ENCODE peak calls at places on chromosomes 12 and 14, in five cellular contexts. Q is NCI-H1048; I is activated T-cell treated with anti-CD3 and anti-CD28 coated beads, Interleukin-2, amount 50 U/mL, for 72 hours; X is cardiac fibroblast; U is effector memory CD4-positive, alpha-beta T cell. O is an unnamed sample.
A peak's percentile ranks its signal among the peaks of the same experiment; 100 is the strongest.

GRCh38 chr12:51218607-51219161 is 822 bp upstream of the POU6F1 start:
- DNase-seq in Q (no peak), I (no peak), X (no peak), U (no peak), O (no peak)

GRCh38 chr12:117143008-117143532 is 43.9 kb upstream of the TESC start:
- DNase-seq in Q (no peak), I (peak; percentile 12), X (no peak), U (no peak), O (no peak)

GRCh38 chr14:57976701-57977100 is 110.8 kb upstream of the SLC35F4 start:
- DNase-seq in Q (no peak), I (no peak), X (no peak), U (no peak), O (no peak)

GRCh38 chr12:66065623-66066022 is 64.9 kb downstream of the LLPH start:
- DNase-seq in Q (no peak), I (no peak), X (no peak), U (no peak), O (no peak)

GRCh38 chr12:128729628-128730121 is 94.1 kb downstream of the SLC15A4 start:
- DNase-seq in Q (no peak), I (no peak), X (no peak), U (no peak), O (no peak)

GRCh38 chr12:47039079-47039478 is 40.3 kb upstream of the PCED1B start:
- DNase-seq in Q (no peak), I (no peak), X (no peak), U (no peak), O (no peak)

GRCh38 chr12:74043343-74043742 is 494.3 kb upstream of the ATXN7L3B start:
- DNase-seq in Q (no peak), I (no peak), X (peak; percentile 22), U (no peak), O (peak; percentile 82)

GRCh38 chr14:52759145-52759544 is 29.2 kb downstream of the STYX start:
- DNase-seq in Q (no peak), I (no peak), X (no peak), U (no peak), O (no peak)

GRCh38 chr12:121791671-121792496 is 1.6 kb downstream of the RHOF start:
- DNase-seq in Q (no peak), I (peak; percentile 34), X (no peak), U (no peak), O (no peak)

GRCh38 chr14:61563880-61564622 is 131.3 kb upstream of the HIF1A start:
- DNase-seq in Q (no peak), I (no peak), X (no peak), U (no peak), O (no peak)